ENCODE peak calls at places on chromosomes 3 and 15, in five cellular contexts. F is mesenchymal stem cell, B is H9, M is IMR-90, X is neuronal stem cell. Q is an unnamed sample.

GRCh38 chr3:195237981-195238625 is 32.9 kb downstream of the XXYLT1 start:
- DNase-seq in X (no peak), B (no peak), M (no peak), F (no peak), Q (no peak)

GRCh38 chr3:131535596-131535995 is 32.8 kb upstream of the MRPL3 start:
- DNase-seq in M (peak; percentile 38), B (no peak), F (no peak), X (no peak), Q (no peak)

GRCh38 chr3:13148561-13149330 is 75.5 kb upstream of the IQSEC1 start:
- DNase-seq in M (no peak), B (no peak), X (no peak), F (no peak), Q (no peak)

GRCh38 chr15:90872481-90873184 is 4.2 kb downstream of the FURIN start:
- DNase-seq in F (peak; percentile 90), B (peak; percentile 30), X (no peak), M (peak; percentile 80), Q (peak; percentile 54)

GRCh38 chr3:113151475-113152031 is 59.8 kb upstream of the BOC start:
- DNase-seq in M (no peak), X (no peak), F (peak; percentile 96), B (no peak), Q (no peak)

GRCh38 chr15:80822666-80823065 is 43.5 kb downstream of the CEMIP start:
- DNase-seq in M (no peak), F (no peak), X (no peak), B (peak; percentile 5), Q (no peak)

GRCh38 chr3:197505796-197506553 is 49.8 kb downstream of the BDH1 start:
- DNase-seq in F (no peak), M (no peak), B (no peak), X (no peak), Q (no peak)

GRCh38 chr15:100263721-100264455 is 77.9 kb downstream of the ADAMTS17 start:
- DNase-seq in M (no peak), X (no peak), F (no peak), B (no peak), Q (no peak)

GRCh38 chr15:55530861-55531313 is 22.9 kb upstream of the DNAAF4 start:
- DNase-seq in X (no peak), F (peak; percentile 29), B (no peak), M (peak; percentile 68), Q (peak; percentile 63)

GRCh38 chr3:144162042-144162441 is 190.4 kb downstream of the DIPK2A start:
- DNase-seq in X (no peak), B (no peak), M (peak; percentile 89), F (peak; percentile 7), Q (no peak)

GRCh38 chr3:197186887-197187588 is 111.4 kb downstream of the DLG1 start:
- DNase-seq in M (peak; percentile 66), X (peak; percentile 53), F (peak; percentile 71), B (no peak), Q (peak; percentile 42)

GRCh38 chr3:65231544-65231943 is 543.7 kb upstream of the ADAMTS9 start:
- DNase-seq in B (no peak), M (no peak), X (no peak), F (peak; percentile 60), Q (no peak)

DNA sequence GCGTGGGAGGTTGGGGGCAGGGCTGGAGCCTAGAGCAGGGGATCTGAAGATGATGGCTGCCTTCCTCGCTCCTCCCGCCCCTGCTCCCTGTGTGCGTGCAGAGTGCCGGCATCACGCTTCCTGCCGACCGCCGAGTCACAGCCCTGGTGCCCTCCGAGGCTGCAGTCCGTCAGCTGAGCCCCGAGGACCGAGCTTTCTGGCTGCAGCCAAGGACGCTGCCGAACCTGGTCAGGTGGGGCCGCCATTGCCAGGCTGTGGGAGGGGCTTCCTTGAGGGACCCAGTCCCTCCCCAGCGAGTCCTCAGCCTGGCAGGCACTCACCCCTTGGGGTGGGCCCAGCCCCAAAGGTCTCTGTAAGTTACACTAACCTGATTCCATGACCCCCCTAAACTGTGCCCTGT is 17.6 kb downstream of the STAB1 start:
- DNase-seq in F (no peak), B (no peak), X (no peak), M (no peak), Q (no peak)
- H4K8ac ChIP-seq in F (no peak overlapping the region), B (no peak overlapping the region), X (peak overlapping the region; percentile 82), M (no peak overlapping the region), Q (no peak overlapping the region)

GRCh38 chr15:34688699-34689098 is 66.1 kb downstream of the GJD2 start:
- DNase-seq in M (no peak), X (no peak), F (no peak), B (no peak), Q (no peak)
- H4K8ac ChIP-seq in M (no peak overlapping the region), X (no peak overlapping the region), F (no peak overlapping the region), B (no peak overlapping the region), Q (no peak overlapping the region)

DNA sequence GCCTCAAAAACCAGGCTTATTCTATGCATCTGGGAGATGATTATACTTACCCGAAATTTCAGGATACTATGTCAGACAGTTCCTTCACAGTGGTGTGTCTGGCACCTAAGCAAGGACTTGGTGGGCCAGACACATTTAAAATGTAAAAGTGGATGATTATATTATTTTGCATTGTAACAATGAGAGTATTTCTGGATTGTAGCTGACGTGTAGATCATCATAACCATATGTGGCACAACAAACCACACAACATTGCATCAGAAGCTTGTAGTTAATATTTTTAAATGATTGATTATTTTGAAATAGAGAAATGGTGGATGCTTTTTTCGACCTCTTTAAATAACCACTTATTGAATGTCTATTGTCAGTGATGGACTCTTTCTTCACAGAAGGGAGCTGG is 109.0 kb downstream of the TIGIT start:
- DNase-seq in X (no peak), F (no peak), M (no peak), B (no peak), Q (no peak)
- H4K8ac ChIP-seq in X (no peak overlapping the region), F (no peak overlapping the region), M (no peak overlapping the region), B (no peak overlapping the region), Q (no peak overlapping the region)

GRCh38 chr15:73784299-73784698 is 31.1 kb upstream of the INSYN1 start:
- DNase-seq in X (no peak), B (no peak), F (no peak), M (no peak), Q (no peak)
- H4K8ac ChIP-seq in X (peak overlapping the region; percentile 52), B (no peak overlapping the region), F (no peak overlapping the region), M (no peak overlapping the region), Q (no peak overlapping the region)

GRCh38 chr3:46517016-46517770 is 19.4 kb downstream of the RTP3 start:
- DNase-seq in M (peak; percentile 86), B (no peak), X (no peak), F (peak; percentile 85), Q (no peak)
- H4K8ac ChIP-seq in M (peak overlapping the region; percentile 86), B (no peak overlapping the region), X (no peak overlapping the region), F (no peak overlapping the region), Q (no peak overlapping the region)

Q was measured in trophoblast cell.